ENCODE peak calls at places on chromosomes 5 and 9, in five cellular contexts. U is transverse colon; H is BJ; J is fibroblast of lung; N is naive thymus-derived CD4-positive, alpha-beta T cell. I is an unnamed sample. For H3K36me3 and H3K27me3, the result is how much of the 10 kb centered on the place peaks cover.

GRCh38 chr5:178483620-178484019 is 106.6 kb downstream of the COL23A1 start:
- DNase-seq in J (no peak), N (peak), U (peak), H (no peak), I (no peak)

GRCh38 chr5:87195104-87195581 is 72.5 kb upstream of the RASA1 start:
- DNase-seq in J (peak), H (peak), U (no peak), N (no peak), I (no peak)

GRCh38 chr5:95102080-95102479 is 182.8 kb downstream of the MCTP1 start:
- DNase-seq in N (no peak), H (no peak), U (no peak), J (peak), I (no peak)

GRCh38 chr5:5881294-5881693 is 458.8 kb downstream of the ICE1 start:
- DNase-seq in U (no peak), J (no peak), N (no peak), H (no peak), I (no peak)

GRCh38 chr5:116652196-116652729 is 77.6 kb upstream of the SEMA6A start:
- DNase-seq in H (no peak), U (no peak), N (no peak), J (peak), I (peak)

GRCh38 chr5:5296061-5296460 is 126.4 kb upstream of the ICE1 start:
- DNase-seq in H (no peak), N (no peak), J (no peak), U (no peak), I (no peak)

GRCh38 chr5:127959152-127959764 is 124.3 kb upstream of the SLC12A2 start:
- DNase-seq in J (peak), U (peak), N (no peak), H (no peak), I (peak)

GRCh38 chr9:111975709-111976108 is 79.1 kb downstream of the UGCG start:
- DNase-seq in N (no peak), H (no peak), U (peak), J (no peak), I (no peak)

GRCh38 chr9:129071526-129072131 is 9.3 kb upstream of the DOLPP1 start:
- DNase-seq in N (no peak), J (no peak), U (peak), H (no peak), I (no peak)

GRCh38 chr9:125296843-125297372 is 35.3 kb downstream of the GAPVD1 start:
- DNase-seq in H (no peak), J (peak), U (no peak), N (no peak), I (no peak)

GRCh38 chr5:39566891-39567290 is 142.1 kb upstream of the DAB2 start:
- DNase-seq in H (no peak), J (no peak), U (no peak), N (no peak), I (no peak)

GRCh38 chr9:92954078-92954861 is 6.9 kb downstream of the FGD3 start:
- DNase-seq in U (peak), J (peak), H (no peak), N (peak), I (no peak)

GRCh38 chr5:131160134-131160533 is 4.9 kb downstream of the HINT1 start:
- DNase-seq in U (no peak), N (no peak), J (no peak), H (no peak), I (no peak)

GRCh38 chr9:34988218-34989055 is 1.1 kb upstream of the DNAJB5 start:
- DNase-seq in N (peak), U (peak), J (no peak), H (no peak), I (no peak)

GRCh38 chr5:179974946-179975712 is 67.4 kb upstream of the TBC1D9B start:
- DNase-seq in U (peak), H (no peak), N (no peak), J (no peak), I (no peak)

GRCh38 chr9:26172301-26172700 is 494.1 kb upstream of the TUSC1 start:
- DNase-seq in U (no peak), N (no peak), H (no peak), J (no peak), I (no peak)

GRCh38 chr9:71302776-71303175 is 181.4 kb upstream of the TRPM3 start:
- DNase-seq in H (no peak), J (no peak), N (no peak), U (no peak), I (no peak)

GRCh38 chr9:74551266-74551665 is 54.1 kb downstream of the RORB start:
- DNase-seq in J (no peak), U (no peak), H (no peak), N (no peak), I (no peak)
- H3K36me3 ChIP-seq in J (under half), U (under half), H (under half), N (under half), I (under half)

DNA sequence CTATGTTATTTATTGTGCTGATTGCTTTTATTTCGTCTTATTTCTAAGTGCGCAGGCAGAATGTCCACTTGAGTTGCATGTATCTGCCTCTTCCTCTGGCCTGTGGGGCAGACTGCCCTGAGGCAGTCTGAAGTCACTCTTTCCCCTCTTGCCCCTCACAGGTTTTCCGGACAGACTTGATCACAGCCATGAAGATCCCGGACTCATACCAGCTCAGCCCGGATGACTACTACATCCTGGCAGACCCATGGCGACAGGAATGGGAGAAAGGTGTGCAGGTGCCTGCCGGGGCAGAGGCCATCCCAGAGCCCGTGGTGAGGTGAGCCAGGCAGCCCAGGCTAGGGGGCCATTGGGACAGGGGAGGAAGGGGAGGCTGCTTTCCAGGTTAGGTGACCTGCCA is 26.4 kb downstream of the JADE2 start:
- DNase-seq in N (no peak), J (peak), H (no peak), U (no peak), I (no peak)
- H3K27me3 ChIP-seq in N (under half), J (under half), H (under half), U (under half), I (under half)

GRCh38 chr5:134577796-134578577 is 52.5 kb downstream of the JADE2 start:
- DNase-seq in N (peak), J (peak), U (peak), H (no peak), I (no peak)

GRCh38 chr5:134577022-134577795 is 51.7 kb downstream of the JADE2 start:
- DNase-seq in U (no peak), H (no peak), N (no peak), J (peak), I (no peak)

GRCh38 chr5:134579284-134579771 is 53.3 kb downstream of the SAR1B start:
- DNase-seq in U (no peak), J (no peak), N (no peak), H (no peak), I (no peak)

GRCh38 chr5:134580001-134580460 is 52.6 kb downstream of the SAR1B start:
- DNase-seq in J (no peak), N (no peak), U (no peak), H (no peak), I (no peak)

DNA sequence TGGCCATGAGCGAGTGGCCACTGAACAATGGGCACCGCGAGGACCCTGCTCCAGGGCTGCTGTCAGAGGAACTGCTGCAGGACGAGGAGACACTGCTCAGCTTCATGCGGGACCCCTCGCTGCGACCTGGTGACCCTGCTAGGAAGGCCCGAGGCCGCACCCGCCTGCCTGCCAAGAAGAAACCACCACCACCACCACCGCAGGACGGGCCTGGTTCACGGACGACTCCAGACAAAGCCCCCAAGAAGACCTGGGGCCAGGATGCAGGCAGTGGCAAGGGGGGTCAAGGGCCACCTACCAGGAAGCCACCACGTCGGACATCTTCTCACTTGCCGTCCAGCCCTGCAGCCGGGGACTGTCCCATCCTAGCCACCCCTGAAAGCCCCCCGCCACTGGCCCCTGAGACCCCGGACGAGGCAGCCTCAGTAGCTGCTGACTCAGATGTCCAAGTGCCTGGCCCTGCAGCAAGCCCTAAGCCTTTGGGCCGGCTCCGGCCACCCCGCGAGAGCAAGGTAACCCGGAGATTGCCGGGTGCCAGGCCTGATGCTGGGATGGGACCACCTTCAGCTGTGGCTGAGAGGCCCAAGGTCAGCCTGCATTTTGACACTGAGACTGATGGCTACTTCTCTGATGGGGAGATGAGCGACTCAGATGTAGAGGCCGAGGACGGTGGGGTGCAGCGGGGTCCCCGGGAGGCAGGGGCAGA is 53.3 kb downstream of the JADE2 start:
- DNase-seq in N (no peak), J (no peak), U (no peak), H (no peak), I (no peak)
- H3K36me3 ChIP-seq in N (under half), J (under half), U (under half), H (under half), I (under half)

DNA sequence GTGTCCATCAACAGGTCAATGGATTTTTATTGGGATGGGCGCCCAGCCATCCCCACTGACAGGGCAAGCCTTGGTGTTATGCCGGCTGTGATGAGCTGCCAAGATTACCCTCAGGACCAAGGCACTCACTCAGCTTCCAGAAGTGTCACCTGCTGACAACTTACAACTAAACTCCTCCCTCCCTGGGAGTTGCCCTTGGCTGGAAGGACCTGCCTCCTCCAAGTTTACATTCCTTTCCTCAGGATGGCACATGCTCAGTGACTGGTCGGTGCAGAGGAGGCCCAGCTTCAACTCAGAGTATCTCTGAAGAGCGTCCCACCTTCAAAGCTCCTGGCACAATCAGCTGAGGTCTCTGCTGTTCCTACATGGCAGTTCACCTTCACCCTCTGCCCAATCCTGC is 52.5 kb upstream of the ZBTB43 start:
- DNase-seq in N (no peak), J (no peak), U (no peak), H (no peak), I (no peak)
- H3K27me3 ChIP-seq in N (under half), J (under half), U (half or more), H (under half), I (under half)

DNA sequence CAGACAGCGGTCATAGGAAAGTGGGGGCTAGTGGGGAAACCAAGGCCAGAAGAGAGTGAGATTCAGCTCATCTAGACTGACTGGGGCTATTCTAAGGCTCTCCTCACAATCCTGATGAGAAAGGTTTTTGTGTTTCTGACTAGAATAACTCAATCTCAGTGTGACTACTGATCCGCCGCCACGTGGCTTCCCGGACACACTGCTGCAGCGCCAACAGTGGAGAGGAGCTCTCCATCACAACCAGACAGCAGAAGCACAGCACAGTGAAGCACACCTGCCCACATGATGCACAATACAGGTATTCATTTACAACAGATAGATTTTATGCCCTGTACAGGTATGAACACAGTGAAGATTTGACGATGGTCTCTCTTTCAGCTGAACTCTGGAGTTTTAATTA is 25.4 kb downstream of the NREP start:
- DNase-seq in U (no peak), J (no peak), H (no peak), N (no peak), I (no peak)
- H3K36me3 ChIP-seq in U (under half), J (under half), H (under half), N (under half), I (under half)

GRCh38 chr9:136658849-136659535 is 3.7 kb upstream of the EGFL7 start:
- DNase-seq in H (no peak), U (no peak), N (no peak), J (no peak), I (no peak)
- H3K27me3 ChIP-seq in H (under half), U (half or more), N (under half), J (under half), I (under half)